ENCODE peak calls at places on chromosomes 5 and 9, in eight cellular contexts. U is coronary artery, C is fibroblast of the aortic adventitia, A is GM23338, H is HCT116, F is AG09319, N is cardiac fibroblast, T is keratinocyte. B is an unnamed sample.

GRCh38 chr9:28453918-28454317 is 880.6 kb upstream of the C9orf72 start:
- DNase-seq in U (no peak), C (no peak), A (no peak), H (no peak), F (no peak), N (no peak), T (no peak), B (no peak)

GRCh38 chr5:67142816-67143215 is 53.8 kb downstream of the CD180 start:
- DNase-seq in U (no peak), C (no peak), A (no peak), H (no peak), F (no peak), N (no peak), T (no peak), B (no peak)

GRCh38 chr9:134811079-134811672 is 69.4 kb upstream of the FCN2 start:
- DNase-seq in U (no peak), C (no peak), A (no peak), H (no peak), F (no peak), N (no peak), T (no peak), B (no peak)

GRCh38 chr5:21806943-21807342 is 1046.2 kb downstream of the CDH12 start:
- DNase-seq in U (no peak), C (peak), A (no peak), H (no peak), F (no peak), N (peak), T (peak), B (no peak)

GRCh38 chr5:143030349-143030748 is 260.2 kb downstream of the ARHGAP26 start:
- DNase-seq in U (no peak), C (no peak), A (no peak), H (no peak), F (no peak), N (no peak), T (no peak), B (no peak)

GRCh38 chr5:111672126-111672525 is 84.9 kb downstream of the NREP start:
- DNase-seq in U (no peak), C (no peak), A (no peak), H (no peak), F (no peak), N (no peak), T (no peak), B (no peak)

GRCh38 chr5:136642976-136643375 is 277.6 kb upstream of the TRPC7 start:
- DNase-seq in U (no peak), C (no peak), A (no peak), H (no peak), F (no peak), N (no peak), T (no peak), B (no peak)

GRCh38 chr5:82413302-82414042 is 135.3 kb upstream of the RPS23 start:
- DNase-seq in U (no peak), C (peak), A (no peak), H (no peak), F (peak), N (peak), T (no peak), B (no peak)

GRCh38 chr5:173618927-173619519 is 2.6 kb upstream of the BOD1 start:
- DNase-seq in U (no peak), C (peak), A (peak), H (peak), F (peak), N (peak), T (no peak), B (peak)

GRCh38 chr5:61802456-61802855 is 470.4 kb downstream of the ZSWIM6 start:
- DNase-seq in U (no peak), C (no peak), A (no peak), H (no peak), F (no peak), N (no peak), T (no peak), B (no peak)

GRCh38 chr5:33470544-33470943 is 29.8 kb downstream of the TARS1 start:
- DNase-seq in U (no peak), C (peak), A (no peak), H (peak), F (peak), N (peak), T (no peak), B (no peak)

GRCh38 chr9:18795947-18796705 is 236.9 kb downstream of the SAXO1 start:
- DNase-seq in U (no peak), C (peak), A (no peak), H (no peak), F (no peak), N (peak), T (no peak), B (no peak)

GRCh38 chr9:137295313-137296213 is 6.5 kb downstream of the NRARP start:
- DNase-seq in U (no peak), C (no peak), A (peak), H (no peak), F (no peak), N (peak), T (no peak), B (no peak)

GRCh38 chr5:1412621-1413020 is 32.6 kb downstream of the SLC6A3 start:
- DNase-seq in U (no peak), C (no peak), A (peak), H (no peak), F (no peak), N (no peak), T (no peak), B (no peak)

GRCh38 chr5:82225525-82226172 is 52.5 kb downstream of the RPS23 start:
- DNase-seq in U (peak), C (peak), A (peak), H (peak), F (peak), N (peak), T (peak), B (peak)

GRCh38 chr9:132948482-132949050 is 4.2 kb upstream of the TSC1 start:
- DNase-seq in U (no peak), C (no peak), A (no peak), H (no peak), F (no peak), N (no peak), T (no peak), B (no peak)
- TF ChIP-seq CTCF in U (no peak), C (no peak), A (no peak), H (no peak), F (no peak), N (no peak), T (no peak), B (no peak)

GRCh38 chr5:80591352-80591751 is 21.3 kb upstream of the ANKRD34B start:
- DNase-seq in U (no peak), C (peak), A (no peak), H (no peak), F (no peak), N (no peak), T (no peak), B (no peak)
- TF ChIP-seq CTCF in U (no peak), C (no peak), A (no peak), H (no peak), F (no peak), N (no peak), T (no peak), B (no peak)

GRCh38 chr5:177049285-177049684 is 26.8 kb downstream of the ZNF346 start:
- DNase-seq in U (no peak), C (no peak), A (peak), H (no peak), F (no peak), N (no peak), T (no peak), B (no peak)
- TF ChIP-seq CTCF in U (no peak), C (no peak), A (peak), H (no peak), F (no peak), N (no peak), T (no peak), B (no peak)

GRCh38 chr9:74887041-74887980 is at the start of gene TRPM6:
- DNase-seq in U (peak), C (peak), A (peak), H (peak), F (peak), N (peak), T (no peak), B (peak)
- TF ChIP-seq CTCF in U (no peak), C (no peak), A (no peak), H (no peak), F (no peak), N (no peak), T (no peak), B (no peak)

DNA sequence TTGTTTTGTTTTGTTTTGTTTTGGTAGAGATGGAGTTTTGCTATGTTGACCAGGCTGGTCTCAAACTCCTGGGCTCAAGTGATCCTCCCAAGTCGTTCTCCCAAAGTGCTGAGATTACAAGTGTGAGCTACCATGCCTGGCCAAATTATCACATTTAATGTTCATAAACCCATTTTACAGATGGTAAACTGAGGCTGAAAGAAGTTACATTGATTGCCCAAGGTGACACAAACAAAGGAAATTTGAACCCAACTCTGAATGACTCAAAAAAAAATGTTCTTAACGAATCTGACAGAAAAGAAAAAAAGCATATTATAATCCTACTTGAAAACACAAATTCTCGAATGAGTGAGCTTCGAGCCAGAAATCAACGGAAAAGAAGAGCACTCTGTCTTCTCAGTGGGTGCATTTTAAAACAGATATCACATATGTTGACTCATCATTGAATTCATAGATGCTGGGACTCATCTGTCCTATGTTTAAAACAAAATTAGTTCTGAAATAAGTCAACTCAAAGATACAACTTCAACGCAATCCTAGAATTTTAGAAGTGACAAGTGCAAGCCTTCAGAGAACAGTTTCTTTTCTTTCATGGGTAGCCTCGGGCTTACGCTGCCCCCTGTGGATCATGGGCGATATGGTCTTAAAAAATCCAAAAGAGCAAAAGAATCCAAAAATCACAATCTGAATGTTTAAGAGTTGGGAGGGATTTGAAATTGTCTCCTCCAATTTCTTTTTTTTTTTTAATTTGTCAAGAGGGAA is 28.4 kb downstream of the TIMD4 start:
- DNase-seq in U (no peak), C (no peak), A (peak), H (peak), F (no peak), N (no peak), T (no peak), B (no peak)
- TF ChIP-seq CTCF in U (peak), C (peak), A (peak), H (peak), F (peak), N (no peak), T (no peak), B (peak)

DNA sequence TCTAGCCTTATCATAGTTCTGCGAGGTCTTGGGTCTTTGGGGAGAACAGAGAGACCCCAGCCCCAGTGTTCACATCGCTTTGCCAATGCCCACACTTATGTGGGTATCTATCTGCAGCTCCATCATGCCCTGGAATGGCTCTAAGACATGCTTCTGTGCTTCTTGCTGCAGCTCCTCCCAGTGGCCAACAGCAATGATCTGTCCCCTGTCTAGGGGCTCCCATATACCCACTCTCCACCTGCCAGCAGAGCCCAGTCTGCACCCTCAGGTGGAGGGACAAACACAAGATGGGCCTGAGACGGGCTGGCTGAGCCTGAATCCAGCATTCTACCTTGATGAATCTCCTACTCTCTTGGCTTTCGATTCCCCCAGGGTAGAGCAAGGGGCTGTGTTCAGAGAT is 14.6 kb upstream of the DAP start:
- DNase-seq in U (no peak), C (no peak), A (peak), H (no peak), F (no peak), N (no peak), T (no peak), B (no peak)
- TF ChIP-seq CTCF in U (no peak), C (no peak), A (peak), H (peak), F (no peak), N (no peak), T (peak), B (no peak)

GRCh38 chr5:34658023-34658422 is 1.9 kb downstream of the RAI14 start:
- DNase-seq in U (no peak), C (peak), A (peak), H (no peak), F (no peak), N (peak), T (no peak), B (no peak)
- TF ChIP-seq CTCF in U (no peak), C (peak), A (peak), H (no peak), F (peak), N (no peak), T (no peak), B (no peak)

B was measured in progenitor cell of endocrine pancreas.